ENCODE peak calls at places on chromosomes 3 and 15, in six cellular contexts. U is mammary epithelial cell; W is cardiac muscle cell; L is colonic mucosa; Z is adrenal gland; Q is CD8-positive, alpha-beta T cell. A is an unnamed sample.

GRCh38 chr15:97961067-97961954 is 808 bp downstream of the ARRDC4 start:
- DNase-seq in Q (peak), L (peak), Z (peak), U (peak), W (peak), A (no peak)

GRCh38 chr15:35827156-35827555 is 281.2 kb upstream of the DPH6 start:
- DNase-seq in U (peak), Z (no peak), W (no peak), L (no peak), Q (no peak), A (no peak)

GRCh38 chr3:104066658-104067057 is 1300.1 kb upstream of the ALCAM start:
- DNase-seq in Q (no peak), W (no peak), U (peak), L (no peak), Z (no peak), A (no peak)

GRCh38 chr15:70033529-70034140 is 64.1 kb downstream of the TLE3 start:
- DNase-seq in Z (no peak), Q (no peak), L (no peak), U (peak), W (no peak), A (peak)

GRCh38 chr15:91304794-91305193 is 204.7 kb downstream of the SV2B start:
- DNase-seq in U (no peak), W (no peak), Z (no peak), Q (no peak), L (no peak), A (no peak)

GRCh38 chr3:194675680-194676079 is 3.7 kb upstream of the LSG1 start:
- DNase-seq in Q (no peak), L (no peak), W (no peak), U (peak), Z (no peak), A (no peak)

GRCh38 chr3:38136807-38137614 is at the start of gene ACAA1:
- DNase-seq in U (peak), Q (peak), Z (peak), L (peak), W (peak), A (peak)

GRCh38 chr3:52777959-52778805 is 783 bp downstream of the ITIH1 start:
- DNase-seq in Q (peak), L (no peak), Z (peak), W (no peak), U (no peak), A (no peak)

GRCh38 chr15:38197553-38197952 is 55.1 kb upstream of the SPRED1 start:
- DNase-seq in Z (no peak), Q (no peak), U (no peak), L (no peak), W (no peak), A (no peak)

GRCh38 chr15:68484220-68484619 is 52.3 kb upstream of the ITGA11 start:
- DNase-seq in W (no peak), Q (no peak), Z (no peak), L (no peak), U (no peak), A (no peak)

GRCh38 chr3:105611304-105612192 is 244.8 kb downstream of the ALCAM start:
- DNase-seq in Z (no peak), W (no peak), Q (no peak), U (peak), L (peak), A (no peak)

GRCh38 chr3:65723011-65723410 is 315.7 kb downstream of the MAGI1 start:
- DNase-seq in W (no peak), U (no peak), Q (no peak), L (no peak), Z (no peak), A (no peak)
- H3K4me3 ChIP-seq in W (no peak), U (no peak), Q (no peak), L (no peak), Z (no peak), A (no peak)

GRCh38 chr15:81033508-81033907 is 32.8 kb downstream of the TLNRD1 start:
- DNase-seq in W (no peak), L (no peak), Q (no peak), U (no peak), Z (no peak), A (no peak)

GRCh38 chr15:81032355-81032754 is 31.6 kb downstream of the TLNRD1 start:
- DNase-seq in W (no peak), U (no peak), Z (no peak), L (no peak), Q (no peak), A (no peak)

GRCh38 chr15:81031203-81031602 is 30.5 kb downstream of the TLNRD1 start:
- DNase-seq in L (no peak), W (no peak), Q (no peak), Z (no peak), U (no peak), A (no peak)

GRCh38 chr15:81030368-81030739 is 29.6 kb downstream of the TLNRD1 start:
- DNase-seq in Z (no peak), W (no peak), U (no peak), Q (no peak), L (no peak), A (no peak)

GRCh38 chr15:81032818-81033217 is 32.1 kb downstream of the TLNRD1 start:
- DNase-seq in Q (no peak), Z (no peak), W (no peak), L (no peak), U (no peak), A (no peak)
- H3K27ac ChIP-seq in Q (no peak), Z (no peak), W (no peak), L (no peak), U (no peak), A (no peak)

DNA sequence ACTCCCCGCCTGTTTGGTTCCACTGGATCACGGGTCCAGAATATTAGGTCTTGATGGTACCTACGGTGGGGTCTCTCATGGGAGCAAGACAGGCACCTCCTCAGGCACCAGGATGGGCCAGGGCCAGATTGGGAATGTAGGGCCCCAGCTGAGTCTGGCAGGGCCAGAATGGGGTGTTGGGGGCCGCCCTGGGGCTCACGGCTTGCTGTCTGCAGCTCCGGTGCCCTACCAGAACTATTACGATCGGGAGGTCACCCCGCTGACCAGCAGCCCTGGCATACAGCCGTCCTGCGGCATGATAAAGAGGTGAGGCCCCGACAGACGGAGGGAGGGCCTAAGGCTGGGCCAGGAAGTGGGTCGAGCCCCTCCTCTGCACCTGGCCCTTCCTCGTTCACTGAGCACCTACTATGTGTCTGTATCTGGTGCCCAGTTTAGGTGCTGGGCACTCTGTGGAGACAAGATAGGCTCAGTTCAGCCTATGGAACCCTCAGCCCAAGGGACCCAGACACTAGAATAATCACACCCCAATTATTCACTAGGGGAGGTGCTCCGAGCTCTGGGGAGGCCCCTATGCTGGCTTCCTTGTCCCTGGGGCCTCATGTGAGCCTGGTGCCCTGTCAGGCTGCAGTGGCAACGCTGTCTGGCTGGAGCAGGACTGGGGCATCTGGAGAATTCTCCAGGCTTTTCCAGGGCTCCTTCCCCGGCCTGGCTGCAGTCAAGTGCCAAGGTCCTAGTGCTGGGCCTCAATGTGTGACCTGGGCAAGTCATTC is 37.9 kb downstream of the PSTPIP1 start:
- DNase-seq in L (peak), W (no peak), U (no peak), Q (peak), Z (peak), A (no peak)
- H3K4me3 ChIP-seq in L (no peak), W (no peak), U (no peak), Q (no peak), Z (no peak), A (no peak)

DNA sequence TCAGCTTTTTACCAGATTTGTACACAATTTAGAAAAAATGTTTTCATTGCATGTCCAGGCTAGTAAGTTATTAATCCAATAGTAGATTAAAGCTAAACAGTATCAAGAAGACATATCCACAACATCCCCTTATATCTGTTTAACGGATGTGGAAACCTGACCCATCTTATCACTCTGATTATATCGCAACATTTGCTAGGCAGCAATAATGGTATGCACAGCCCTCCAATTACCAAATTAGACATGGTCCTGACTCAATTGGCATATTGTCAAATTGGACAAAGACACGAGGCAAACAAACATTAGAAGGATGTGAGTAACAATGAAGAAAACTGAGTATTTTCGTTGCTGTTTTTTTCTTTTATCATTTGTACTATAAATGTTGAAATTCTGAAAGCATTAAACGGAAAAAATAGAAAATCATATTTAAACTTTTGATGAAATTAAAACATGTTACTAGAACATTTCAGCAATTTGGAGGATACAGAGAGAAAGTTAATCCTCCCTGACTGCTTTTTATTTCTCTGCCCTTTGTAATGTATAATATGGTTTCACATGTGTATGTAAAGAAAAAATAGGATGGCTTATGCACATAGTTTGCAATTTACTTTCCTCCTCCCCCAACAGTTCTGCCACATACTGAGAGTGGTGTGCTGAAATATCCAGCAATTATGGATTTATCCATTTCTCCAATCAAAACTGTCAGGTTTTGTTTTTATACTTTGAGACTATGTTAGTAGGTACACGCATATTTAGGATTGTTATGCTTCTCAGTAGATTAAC is 633.7 kb downstream of the ZIC1 start:
- DNase-seq in W (no peak), Q (no peak), Z (no peak), U (no peak), L (no peak), A (no peak)
- H3K27ac ChIP-seq in W (no peak), Q (no peak), Z (no peak), U (no peak), L (no peak), A (no peak)

DNA sequence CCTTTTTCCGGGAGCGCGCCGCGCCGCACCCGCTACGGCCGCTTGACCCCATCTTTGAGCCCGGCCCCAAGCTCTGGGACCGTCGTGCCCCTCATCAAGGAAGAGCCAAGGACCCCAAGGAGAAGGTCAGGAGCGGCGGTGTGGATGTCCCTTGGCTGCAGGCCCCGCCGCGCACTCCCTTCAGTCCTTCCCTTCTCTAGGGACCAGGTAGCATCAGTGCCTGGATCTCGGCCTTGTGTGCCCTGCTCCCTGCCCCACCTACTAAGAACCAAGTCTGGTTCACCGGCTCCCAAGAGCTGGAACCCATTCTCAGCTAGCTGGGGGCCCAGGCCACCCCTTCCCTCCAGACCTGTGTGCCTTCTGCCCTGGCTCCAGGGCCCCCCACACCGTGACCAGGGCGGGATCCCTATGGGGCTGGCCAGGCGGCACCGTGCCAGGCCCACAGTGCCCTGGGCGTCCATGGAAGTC is 69.3 kb upstream of the CGNL1 start:
- DNase-seq in W (no peak), U (no peak), L (no peak), Z (peak), Q (no peak), A (no peak)
- H3K4me3 ChIP-seq in W (peak), U (peak), L (peak), Z (no peak), Q (no peak), A (no peak)

GRCh38 chr3:160168290-160168689 is 56.9 kb upstream of the C3orf80 start:
- DNase-seq in U (no peak), L (no peak), Z (no peak), Q (no peak), W (no peak), A (no peak)
- H3K27ac ChIP-seq in U (no peak), L (no peak), Z (no peak), Q (no peak), W (no peak), A (no peak)

A was measured in WERI-Rb-1.